ENCODE peak calls at places on chromosome 7, in six cellular contexts. Q is GM12891, U is K562, N is HepG2, H is GM12878, Z is H1. G is an unnamed sample.

GRCh38 chr7:111919690-111920179 is 286.5 kb downstream of the DOCK4 start:
- DNase-seq in Z (no peak), Q (no peak), H (no peak), N (peak), U (no peak), G (no peak)

GRCh38 chr7:157358041-157358752 is 21.4 kb downstream of the DNAJB6 start:
- DNase-seq in H (no peak), Q (no peak), U (no peak), N (no peak), Z (no peak), G (no peak)

GRCh38 chr7:7188091-7188490 is 5.7 kb downstream of the C1GALT1 start:
- DNase-seq in N (no peak), Q (no peak), H (no peak), Z (no peak), U (no peak), G (no peak)

GRCh38 chr7:143325215-143325614 is 9.3 kb downstream of the CLCN1 start:
- DNase-seq in N (no peak), Z (no peak), H (no peak), Q (no peak), U (no peak), G (no peak)

GRCh38 chr7:120370954-120371353 is 98.0 kb downstream of the KCND2 start:
- DNase-seq in Q (no peak), H (no peak), U (no peak), Z (no peak), N (no peak), G (no peak)

GRCh38 chr7:122136639-122137253 is 7.3 kb downstream of the AASS start:
- DNase-seq in N (no peak), Q (no peak), U (no peak), H (no peak), Z (no peak), G (no peak)

GRCh38 chr7:159070422-159071148 is 74.1 kb downstream of the VIPR2 start:
- DNase-seq in Q (no peak), N (no peak), U (no peak), Z (no peak), H (no peak), G (no peak)

GRCh38 chr7:3552499-3552898 is 251.4 kb downstream of the SDK1 start:
- DNase-seq in Z (no peak), U (no peak), H (no peak), N (no peak), Q (no peak), G (no peak)

GRCh38 chr7:26657139-26657753 is 207.1 kb downstream of the SKAP2 start:
- DNase-seq in H (no peak), U (no peak), Z (no peak), N (no peak), Q (no peak), G (no peak)

GRCh38 chr7:154504938-154505337 is 452.7 kb downstream of the DPP6 start:
- DNase-seq in U (no peak), Q (no peak), N (no peak), H (no peak), Z (no peak), G (no peak)

GRCh38 chr7:45884136-45884535 is 4.2 kb upstream of the IGFBP1 start:
- DNase-seq in N (no peak), Z (no peak), U (no peak), Q (no peak), H (no peak), G (no peak)

GRCh38 chr7:101588131-101588935 is 40.8 kb downstream of the MYL10 start:
- DNase-seq in H (no peak), Z (no peak), U (no peak), Q (no peak), N (no peak), G (no peak)

GRCh38 chr7:12861070-12861469 is 173.6 kb downstream of the ARL4A start:
- DNase-seq in U (no peak), Z (no peak), N (no peak), Q (no peak), H (no peak), G (no peak)

GRCh38 chr7:47726047-47726726 is 144.3 kb upstream of the TNS3 start:
- DNase-seq in Q (no peak), H (no peak), U (no peak), N (no peak), Z (no peak), G (no peak)

GRCh38 chr7:135977742-135978066 is 545 bp upstream of the MTPN start:
- DNase-seq in Q (no peak), N (no peak), Z (no peak), U (no peak), H (no peak), G (no peak)

GRCh38 chr7:83469076-83469475 is 179.9 kb downstream of the SEMA3E start:
- DNase-seq in N (no peak), Q (no peak), Z (no peak), U (no peak), H (no peak), G (no peak)

GRCh38 chr7:157370761-157371160 is 34.0 kb downstream of the DNAJB6 start:
- DNase-seq in N (no peak), H (no peak), Q (no peak), U (peak), Z (no peak), G (no peak)

GRCh38 chr7:135769403-135769802 is 20.8 kb upstream of the FAM180A start:
- DNase-seq in Z (no peak), Q (no peak), N (no peak), H (no peak), U (no peak), G (no peak)

GRCh38 chr7:33706666-33707194 is 198.6 kb upstream of the BMPER start:
- DNase-seq in U (no peak), Q (no peak), H (no peak), N (no peak), Z (no peak), G (no peak)

GRCh38 chr7:132081686-132082085 is 494.6 kb downstream of the PLXNA4 start:
- DNase-seq in Q (no peak), U (no peak), N (no peak), H (no peak), Z (no peak), G (no peak)

GRCh38 chr7:151774951-151775350 is 102.0 kb downstream of the PRKAG2 start:
- DNase-seq in H (no peak), Z (no peak), N (no peak), Q (no peak), U (no peak), G (no peak)

GRCh38 chr7:79337722-79338121 is 115.7 kb downstream of the MAGI2 start:
- DNase-seq in U (no peak), Q (no peak), N (no peak), H (no peak), Z (no peak), G (no peak)

GRCh38 chr7:132191418-132191817 is 384.9 kb downstream of the PLXNA4 start:
- DNase-seq in U (no peak), N (no peak), H (no peak), Z (no peak), Q (no peak), G (no peak)

GRCh38 chr7:150402671-150403321 is 23.7 kb downstream of the ZNF775 start:
- DNase-seq in U (no peak), Q (no peak), N (peak), Z (no peak), H (no peak), G (no peak)

GRCh38 chr7:11706666-11707605 is 125.1 kb downstream of the THSD7A start:
- DNase-seq in N (no peak), Z (no peak), H (no peak), U (no peak), Q (no peak), G (no peak)

GRCh38 chr7:148481147-148481526 is 109.4 kb upstream of the C7orf33 start:
- DNase-seq in Z (no peak), H (no peak), U (no peak), Q (no peak), N (no peak), G (no peak)

GRCh38 chr7:45893374-45893995 is 5.2 kb downstream of the IGFBP1 start:
- DNase-seq in H (no peak), Z (no peak), U (no peak), N (no peak), Q (no peak), G (no peak)

GRCh38 chr7:101486056-101486763 is 123.5 kb downstream of the COL26A1 start:
- DNase-seq in Q (no peak), H (no peak), N (no peak), Z (no peak), U (no peak), G (no peak)

GRCh38 chr7:30692438-30692837 is 10.2 kb upstream of the CRHR2 start:
- DNase-seq in Q (no peak), H (no peak), U (no peak), Z (no peak), N (no peak), G (no peak)

GRCh38 chr7:101739757-101740398 is 77.5 kb upstream of the CUX1 start:
- DNase-seq in Q (no peak), Z (no peak), N (no peak), H (no peak), U (no peak), G (no peak)

GRCh38 chr7:73623798-73624668 is at the start of gene MLXIPL:
- DNase-seq in U (peak), Z (peak), N (peak), Q (peak), H (no peak), G (peak)
- TF ChIP-seq TAF1 in U (peak), Z (no peak), N (peak), Q (no peak), H (no peak), G (no peak)

GRCh38 chr7:155669717-155670505 is 25.4 kb downstream of the RBM33 start:
- DNase-seq in N (no peak), Z (peak), Q (no peak), H (no peak), U (no peak), G (no peak)

GRCh38 chr7:155665957-155666287 is 21.5 kb downstream of the RBM33 start:
- DNase-seq in Q (no peak), Z (no peak), U (peak), N (no peak), H (no peak), G (no peak)

GRCh38 chr7:155670521-155670920 is 26.1 kb downstream of the RBM33 start:
- DNase-seq in H (no peak), Q (no peak), U (no peak), N (no peak), Z (no peak), G (no peak)

GRCh38 chr7:155665079-155665956 is 20.9 kb downstream of the RBM33 start:
- DNase-seq in Z (no peak), U (no peak), N (no peak), H (no peak), Q (no peak), G (no peak)

DNA sequence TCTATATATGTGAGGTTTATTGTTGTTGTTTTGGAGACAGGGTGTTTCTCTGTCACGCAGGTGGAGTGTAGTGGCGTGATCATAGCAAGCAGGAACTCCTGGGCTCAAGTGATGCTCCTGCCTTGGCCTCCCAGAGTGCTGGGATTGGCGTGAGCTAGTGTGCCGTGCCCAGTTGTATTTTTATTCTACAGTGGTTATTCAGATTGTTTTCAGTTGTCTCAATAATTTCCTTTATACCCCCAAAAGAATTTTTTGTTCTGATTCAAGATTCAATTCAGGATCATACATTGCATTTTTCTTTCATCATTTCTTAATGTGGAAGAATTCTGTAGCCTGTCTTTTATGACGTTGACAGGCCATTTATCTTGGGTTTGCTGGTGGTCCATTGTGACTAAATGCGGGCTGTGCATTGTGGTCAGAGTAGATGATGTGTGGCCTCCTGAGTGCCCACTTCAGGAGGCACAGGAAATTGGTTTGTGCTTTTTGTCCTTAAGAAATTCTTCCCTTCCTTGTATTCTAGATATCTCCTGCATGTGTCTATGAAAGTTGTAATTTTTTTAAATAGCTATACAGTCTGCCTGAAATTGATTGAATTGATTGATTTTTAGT is 22.9 kb downstream of the RBM33 start:
- DNase-seq in H (no peak), N (no peak), U (no peak), Z (no peak), Q (no peak), G (no peak)
- TF ChIP-seq POLR2A in H (no peak), N (no peak), U (no peak), Z (no peak), Q (no peak), G (no peak)

GRCh38 chr7:1940402-1940786 is 270.3 kb downstream of the ELFN1 start:
- DNase-seq in N (no peak), U (peak), H (peak), Q (peak), Z (no peak), G (peak)
- TF ChIP-seq POLR2AphosphoS5 in N (no peak), U (no peak), H (no peak), Q (peak), Z (no peak), G (peak)

GRCh38 chr7:55873765-55874164 is 11.2 kb upstream of the SEPTIN14 start:
- DNase-seq in H (no peak), Z (no peak), Q (no peak), U (no peak), N (no peak), G (no peak)

GRCh38 chr7:55878701-55879100 is 8.6 kb upstream of the ZNF713 start:
- DNase-seq in H (no peak), Q (no peak), N (no peak), U (no peak), Z (no peak), G (no peak)

GRCh38 chr7:55871932-55872485 is 9.5 kb upstream of the SEPTIN14 start:
- DNase-seq in Q (no peak), Z (no peak), U (no peak), N (no peak), H (no peak), G (no peak)

DNA sequence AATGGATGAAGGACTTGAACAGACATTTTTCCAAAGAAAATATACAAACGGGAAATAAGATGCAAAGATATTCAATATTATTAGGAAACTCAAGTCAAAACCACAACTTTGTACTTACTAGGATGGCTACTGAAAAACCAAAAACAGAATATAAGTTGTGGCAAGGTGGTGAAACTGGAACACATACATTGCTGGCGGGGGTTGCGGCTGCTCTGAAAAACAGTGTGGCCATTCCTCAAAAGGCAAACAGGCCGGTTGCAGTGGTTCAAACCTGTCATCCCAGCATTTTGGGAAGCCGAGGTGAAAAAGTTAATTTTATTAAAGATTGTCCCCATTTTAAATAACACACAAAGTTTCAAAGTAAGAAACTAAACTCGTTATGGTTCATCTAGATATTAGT is 9.9 kb upstream of the ZNF713 start:
- DNase-seq in U (no peak), Z (no peak), H (no peak), Q (no peak), N (no peak), G (no peak)
- TF ChIP-seq TAF1 in U (no peak), Z (no peak), H (no peak), Q (no peak), N (no peak), G (no peak)

DNA sequence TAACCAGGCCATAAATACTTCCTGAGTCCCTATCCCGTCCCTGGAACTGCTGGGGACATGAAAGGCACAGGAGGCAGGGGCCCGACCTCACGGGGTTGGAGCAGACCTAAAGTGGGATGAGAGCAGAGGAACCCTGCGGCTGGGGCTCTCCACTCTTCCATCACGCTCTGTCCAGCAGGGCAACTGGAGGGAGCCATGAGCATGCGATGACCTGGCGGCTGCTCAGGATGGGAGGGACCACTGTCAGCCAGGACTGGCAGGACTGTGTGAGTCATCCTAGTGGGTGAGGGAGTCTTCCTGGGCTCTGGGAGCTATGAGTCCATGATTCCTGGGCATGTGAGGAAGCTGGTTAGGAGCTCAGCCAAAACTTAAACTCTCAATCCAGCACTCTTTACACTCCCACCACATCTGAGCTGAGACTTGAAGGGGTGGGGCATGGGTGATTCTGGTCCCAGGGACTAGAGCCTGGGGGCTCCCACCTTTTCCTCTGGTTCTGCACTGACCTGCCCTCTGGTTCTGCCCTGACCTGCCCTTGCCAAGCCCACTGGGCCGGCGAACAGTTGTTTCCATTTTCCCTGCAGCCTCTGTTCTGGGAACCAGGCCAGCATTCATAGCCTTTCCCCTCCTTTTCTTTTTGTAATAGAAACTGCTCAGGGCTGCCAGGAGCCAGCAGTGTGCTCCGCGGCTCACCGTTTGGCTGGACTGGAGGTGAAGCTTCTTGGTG is 47.1 kb downstream of the SYPL1 start:
- DNase-seq in Z (no peak), Q (no peak), U (peak), N (peak), H (no peak), G (no peak)
- TF ChIP-seq POLR2A in Z (no peak), Q (no peak), U (no peak), N (no peak), H (no peak), G (no peak)

GRCh38 chr7:95772771-95773581 is 622 bp downstream of the DYNC1I1 start:
- DNase-seq in U (no peak), Z (no peak), Q (no peak), N (no peak), H (no peak), G (no peak)
- TF ChIP-seq POLR2AphosphoS5 in U (no peak), Z (no peak), Q (no peak), N (no peak), H (no peak), G (no peak)

DNA sequence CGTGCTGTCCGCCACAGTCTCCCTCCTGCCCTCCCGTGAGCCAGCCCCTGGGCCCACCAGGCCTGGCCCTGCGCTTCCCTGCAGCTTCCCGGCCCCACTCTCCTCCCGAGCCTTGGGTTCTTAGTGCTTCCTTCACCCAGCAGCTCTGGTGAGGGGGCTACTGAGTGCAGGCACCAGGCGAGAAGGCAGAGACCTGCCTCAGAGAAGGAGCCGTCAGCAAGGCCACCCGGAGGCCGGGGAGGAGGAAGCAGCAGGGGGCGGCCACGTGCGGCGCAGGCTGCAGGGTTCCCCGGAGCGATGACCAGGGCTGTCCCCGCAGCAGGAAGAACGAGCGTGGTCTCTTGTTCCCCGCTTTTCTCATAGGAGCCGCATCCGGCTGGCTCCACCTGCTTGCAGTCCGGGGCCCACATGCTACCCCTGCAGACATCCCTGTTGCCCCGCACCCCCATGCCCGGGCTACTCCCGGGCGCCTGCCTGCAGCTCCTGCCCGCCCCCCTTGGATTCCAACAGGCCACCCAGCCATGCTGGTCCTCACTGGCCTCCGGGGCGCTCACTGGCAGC is 20.5 kb downstream of the YKT6 start:
- DNase-seq in Z (no peak), N (no peak), H (no peak), Q (no peak), U (peak), G (no peak)
- TF ChIP-seq TAF1 in Z (no peak), N (peak), H (no peak), Q (no peak), U (no peak), G (no peak)

G was measured in GM12892.